ENCODE peak calls at places on chromosomes 5 and 9, in five cellular contexts. S is AG10803, K is fibroblast of lung, F is HCT116, Z is cardiac muscle cell. W is an unnamed sample.
A peak's percentile ranks its signal among the peaks of the same experiment; 100 is the strongest.

GRCh38 chr9:115046786-115047185 is 71.2 kb downstream of the TNC start:
- DNase-seq in K (no peak), F (no peak), Z (no peak), S (no peak), W (no peak)

GRCh38 chr5:125026900-125027731 is 280.7 kb upstream of the ZNF608 start:
- DNase-seq in Z (peak; percentile 86), S (peak; percentile 27), F (no peak), K (peak; percentile 65), W (no peak)

GRCh38 chr5:154276932-154277331 is 86.4 kb downstream of the GALNT10 start:
- DNase-seq in S (peak; percentile 98), F (no peak), K (peak; percentile 98), Z (no peak), W (no peak)

GRCh38 chr5:133890308-133890707 is 78.1 kb downstream of the C5orf15 start:
- DNase-seq in K (no peak), S (no peak), Z (no peak), F (no peak), W (no peak)

GRCh38 chr9:135926402-135927194 is 19.3 kb upstream of the CAMSAP1 start:
- DNase-seq in K (peak; percentile 88), F (peak; percentile 90), S (peak; percentile 82), Z (no peak), W (peak; percentile 61)

GRCh38 chr5:53071738-53072137 is 37.8 kb downstream of the MOCS2 start:
- DNase-seq in Z (no peak), F (no peak), S (peak; percentile 85), K (no peak), W (no peak)

GRCh38 chr5:131265318-131265803 is 1.5 kb downstream of the CDC42SE2 start:
- DNase-seq in K (peak; percentile 23), F (peak; percentile 44), S (peak; percentile 31), Z (no peak), W (no peak)

GRCh38 chr9:120859361-120859760 is 16.6 kb upstream of the PSMD5 start:
- DNase-seq in K (no peak), S (no peak), F (no peak), Z (no peak), W (no peak)

GRCh38 chr5:108143581-108143980 is 238.3 kb downstream of the FBXL17 start:
- DNase-seq in S (peak; percentile 73), F (no peak), K (peak; percentile 81), Z (no peak), W (no peak)

GRCh38 chr9:130186839-130187522 is 14.8 kb downstream of the NCS1 start:
- DNase-seq in S (peak; percentile 68), Z (peak; percentile 48), F (peak; percentile 71), K (peak; percentile 61), W (no peak)

GRCh38 chr5:60086583-60086982 is 193.1 kb upstream of the PDE4D start:
- DNase-seq in Z (no peak), S (no peak), F (no peak), K (no peak), W (no peak)

GRCh38 chr5:127492854-127493738 is 24.3 kb upstream of the PRRC1 start:
- DNase-seq in Z (peak; percentile 59), F (peak; percentile 54), K (peak; percentile 45), S (peak; percentile 43), W (no peak)

GRCh38 chr9:109923826-109924225 is 143.8 kb downstream of the PALM2AKAP2 start:
- DNase-seq in K (no peak), S (peak; percentile 22), F (no peak), Z (no peak), W (no peak)

GRCh38 chr9:13491493-13492424 is 212.3 kb upstream of the MPDZ start:
- DNase-seq in F (no peak), Z (peak; percentile 5), S (no peak), K (no peak), W (no peak)

GRCh38 chr9:34961574-34962480 is 3.7 kb downstream of the PHF24 start:
- DNase-seq in K (peak; percentile 67), Z (no peak), S (no peak), F (no peak), W (no peak)

DNA sequence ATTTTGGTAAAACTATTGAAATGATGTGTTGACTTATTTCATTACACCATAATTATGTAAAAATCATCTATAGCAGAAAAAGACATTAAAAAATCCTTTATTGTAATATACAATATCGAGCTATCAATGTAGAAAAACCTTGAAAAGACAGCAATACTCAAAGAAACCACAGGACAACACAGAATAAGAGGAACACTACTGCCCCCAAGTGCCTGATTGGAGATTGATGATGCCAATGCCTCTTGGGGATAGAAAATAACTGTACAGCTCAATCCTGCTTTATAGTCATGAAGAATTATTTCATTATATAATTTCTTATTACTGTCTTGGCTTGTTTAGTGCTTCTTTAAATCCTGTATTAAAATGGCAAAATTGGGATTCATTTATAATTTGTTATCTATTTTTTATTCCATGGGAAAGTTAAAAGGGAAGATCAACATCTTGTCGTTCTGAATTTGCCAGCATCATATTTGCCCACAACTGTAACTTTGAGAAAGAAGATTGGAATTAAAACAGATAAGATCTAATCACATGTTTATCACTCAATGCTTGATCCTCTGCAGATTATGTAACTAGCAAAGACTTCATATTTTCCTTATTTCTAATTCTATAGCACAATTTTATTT is 337.5 kb downstream of the CDH9 start:
- DNase-seq in K (peak; percentile 2), S (no peak), Z (peak; percentile 52), F (no peak), W (no peak)
- TF ChIP-seq CTCF in K (no peak), S (no peak), Z (no peak), F (peak; percentile 26), W (no peak)

GRCh38 chr5:111070272-111071134 is 1.0 kb upstream of the TSLP start:
- DNase-seq in F (no peak), S (no peak), K (peak; percentile 41), Z (peak; percentile 69), W (no peak)
- TF ChIP-seq CTCF in F (no peak), S (no peak), K (no peak), Z (peak; percentile 5), W (no peak)

DNA sequence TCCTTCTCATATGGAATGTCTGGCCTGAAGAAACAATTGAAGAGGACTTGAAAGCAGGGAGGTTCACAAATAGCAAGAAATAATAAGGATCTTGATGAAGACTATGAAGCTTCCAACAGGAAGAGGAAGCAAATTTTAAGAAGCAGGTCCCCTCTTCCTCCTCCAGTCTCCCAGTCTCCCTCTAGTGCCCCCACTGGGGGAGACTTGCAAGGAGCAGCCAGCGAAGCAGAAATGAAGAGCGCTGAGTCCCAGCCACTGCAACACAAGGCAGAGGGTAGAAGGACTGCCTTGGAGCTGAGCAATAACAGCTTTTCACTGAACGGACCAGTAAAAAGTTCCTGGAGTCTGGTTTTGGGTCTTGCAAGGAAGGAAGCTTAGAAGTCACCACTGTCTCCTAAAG is 32.6 kb upstream of the ACO1 start:
- DNase-seq in Z (peak; percentile 24), S (no peak), F (peak; percentile 41), K (peak; percentile 2), W (no peak)
- TF ChIP-seq CTCF in Z (peak; percentile 21), S (no peak), F (peak; percentile 63), K (no peak), W (no peak)

DNA sequence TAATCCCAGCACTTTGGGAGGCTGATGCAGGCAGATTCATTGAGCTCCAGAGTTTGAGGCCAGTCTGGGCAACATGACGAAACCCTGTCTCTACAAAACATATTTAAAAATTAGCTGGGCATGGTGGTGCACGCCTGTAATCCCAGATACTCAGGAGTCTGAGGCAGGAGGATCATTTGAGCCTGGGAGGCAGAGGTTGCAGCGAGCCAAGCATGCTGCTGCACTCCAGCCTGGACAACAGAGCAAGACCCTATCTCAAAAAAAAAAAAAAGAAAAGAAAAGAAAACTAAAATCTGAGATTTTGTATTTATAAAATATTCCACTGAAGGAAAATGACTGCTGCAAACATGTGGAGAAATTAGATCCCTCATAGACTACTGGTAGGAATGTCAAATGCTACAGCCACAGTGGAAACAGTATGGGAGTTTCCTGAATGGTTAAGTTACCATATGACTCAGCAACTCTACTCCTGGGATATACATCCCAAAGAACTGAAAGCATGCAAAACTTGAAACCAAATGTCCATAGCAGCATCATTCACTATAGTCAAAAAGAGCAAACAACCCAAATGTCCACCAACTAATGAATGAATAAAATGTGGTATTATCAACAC is 106.1 kb downstream of the UBAP2 start:
- DNase-seq in K (peak; percentile 75), F (no peak), Z (no peak), S (peak; percentile 69), W (no peak)
- TF ChIP-seq CTCF in K (peak; percentile 32), F (peak; percentile 9), Z (peak; percentile 51), S (peak; percentile 60), W (no peak)

GRCh38 chr9:38030658-38031057 is 38.4 kb downstream of the SHB start:
- DNase-seq in F (no peak), K (no peak), Z (no peak), S (no peak), W (no peak)
- TF ChIP-seq CTCF in F (peak; percentile 16), K (no peak), Z (no peak), S (peak; percentile 10), W (no peak)

W was measured in natural killer cell.